ENCODE peak calls at places on chromosomes 16 and 17, in four cellular contexts. I is IMR-90, O is A549, H is GM23248. C is an unnamed sample.

GRCh38 chr16:6857575-6857974 is 475.1 kb upstream of the RBFOX1 start:
- DNase-seq in I (no peak), O (no peak), H (no peak), C (no peak)

GRCh38 chr17:77312061-77312684 is 171.4 kb downstream of the SEC14L1 start:
- DNase-seq in I (no peak), O (no peak), H (no peak), C (no peak)

GRCh38 chr17:48192321-48192731 is 84.8 kb downstream of the SNX11 start:
- DNase-seq in I (no peak), O (no peak), H (no peak), C (no peak)

GRCh38 chr16:12411521-12411920 is 392.2 kb downstream of the CPPED1 start:
- DNase-seq in I (no peak), O (no peak), H (no peak), C (no peak)

GRCh38 chr16:75377971-75378386 is 55.3 kb downstream of the CFDP1 start:
- DNase-seq in I (peak), O (peak), H (peak), C (no peak)

GRCh38 chr17:42056634-42057033 is 6.2 kb upstream of the C17orf113 start:
- DNase-seq in I (no peak), O (no peak), H (no peak), C (no peak)

GRCh38 chr17:67484261-67484660 is 107.2 kb downstream of the PITPNC1 start:
- DNase-seq in I (no peak), O (no peak), H (no peak), C (no peak)

GRCh38 chr16:3580686-3581085 is 3.5 kb upstream of the NLRC3 start:
- DNase-seq in I (peak), O (no peak), H (peak), C (no peak)

GRCh38 chr16:10314317-10314716 is 71.5 kb upstream of the ATF7IP2 start:
- DNase-seq in I (no peak), O (no peak), H (no peak), C (no peak)

GRCh38 chr17:19558946-19559345 is 25.3 kb downstream of the SLC47A1 start:
- DNase-seq in I (no peak), O (no peak), H (no peak), C (no peak)

GRCh38 chr16:82011199-82011641 is at the start of gene SDR42E1:
- DNase-seq in I (no peak), O (peak), H (no peak), C (peak)

GRCh38 chr17:35708149-35708548 is 23.3 kb upstream of the RASL10B start:
- DNase-seq in I (no peak), O (no peak), H (no peak), C (no peak)

GRCh38 chr17:76252040-76252954 is 12.0 kb upstream of the RNF157 start:
- DNase-seq in I (peak), O (no peak), H (peak), C (no peak)

GRCh38 chr16:75087040-75087979 is 29.3 kb downstream of the LDHD start:
- DNase-seq in I (peak), O (no peak), H (peak), C (no peak)

GRCh38 chr17:9647014-9647413 is 1.7 kb downstream of the USP43 start:
- DNase-seq in I (no peak), O (no peak), H (no peak), C (no peak)

GRCh38 chr17:44623070-44623725 is 33.1 kb upstream of the MEIOC start:
- DNase-seq in I (no peak), O (no peak), H (no peak), C (no peak)

GRCh38 chr17:72850410-72850809 is 242.1 kb downstream of the SLC39A11 start:
- DNase-seq in I (peak), O (no peak), H (peak), C (no peak)

GRCh38 chr17:3866269-3866668 is 20.2 kb upstream of the NCBP3 start:
- DNase-seq in I (no peak), O (no peak), H (no peak), C (no peak)

GRCh38 chr17:35514561-35514960 is 22.9 kb downstream of the SLFN12L start:
- DNase-seq in I (no peak), O (no peak), H (no peak), C (no peak)

GRCh38 chr16:24996301-24996700 is 18.9 kb downstream of the ARHGAP17 start:
- DNase-seq in I (no peak), O (no peak), H (no peak), C (no peak)

GRCh38 chr17:81868674-81869220 is 2.4 kb downstream of the ARHGDIA start:
- DNase-seq in I (peak), O (peak), H (peak), C (peak)

GRCh38 chr17:35046740-35047283 is 16.7 kb downstream of the RFFL start:
- DNase-seq in I (peak), O (no peak), H (peak), C (no peak)

GRCh38 chr17:27336217-27336616 is 42.3 kb downstream of the WSB1 start:
- DNase-seq in I (no peak), O (no peak), H (no peak), C (peak)
- H3K4me2 ChIP-seq in I (no peak), O (no peak), H (no peak), C (no peak)

DNA sequence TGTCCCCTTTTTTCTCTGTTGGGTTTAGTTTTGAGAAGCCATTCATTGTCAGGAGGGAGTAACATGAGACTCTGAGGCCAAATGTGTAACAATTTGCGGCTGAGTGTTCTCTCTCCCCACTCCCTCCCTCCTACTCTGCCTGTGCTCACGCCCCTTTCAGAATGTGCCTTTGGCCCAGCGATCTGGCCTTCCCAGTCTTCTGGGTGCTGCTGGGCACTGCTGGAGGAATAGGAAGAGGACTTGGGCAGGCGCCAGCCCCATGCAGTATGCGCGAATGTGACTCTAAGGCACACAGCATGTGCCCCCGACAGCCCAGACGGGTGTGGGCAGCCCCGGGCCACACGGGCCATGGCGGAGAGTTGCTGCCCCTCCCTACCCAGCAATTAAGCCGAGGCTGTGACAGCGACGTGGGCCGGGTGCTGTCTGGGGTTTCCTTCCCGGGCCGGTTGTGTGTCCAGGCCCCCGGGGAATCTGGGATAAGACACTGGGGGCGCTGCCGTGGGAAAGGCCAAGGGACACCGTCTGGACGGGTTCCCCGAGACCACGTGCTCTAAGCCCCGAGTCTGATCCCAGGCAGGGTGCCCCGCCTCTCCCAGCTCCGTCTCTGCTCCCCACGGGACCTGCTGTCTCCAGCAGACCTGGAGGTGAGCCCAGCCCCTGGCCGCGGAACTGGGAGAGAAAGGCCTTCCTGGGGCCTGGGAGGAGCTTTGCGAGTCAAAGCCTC is 92.4 kb downstream of the IRX3 start:
- DNase-seq in I (no peak), O (no peak), H (peak), C (no peak)
- H3K4me3 ChIP-seq in I (no peak), O (no peak), H (peak), C (peak)

GRCh38 chr16:50684823-50685455 is 3.8 kb upstream of the SNX20 start:
- DNase-seq in I (no peak), O (no peak), H (no peak), C (no peak)
- H3K27ac ChIP-seq in I (no peak), O (no peak), H (no peak), C (no peak)

GRCh38 chr17:1362964-1363363 is 37.1 kb downstream of the YWHAE start:
- DNase-seq in I (no peak), O (no peak), H (peak), C (peak)
- H3K4me2 ChIP-seq in I (no peak), O (no peak), H (no peak), C (peak)

GRCh38 chr16:56479469-56479868 is 28.1 kb downstream of the OGFOD1 start:
- DNase-seq in I (no peak), O (no peak), H (no peak), C (no peak)

GRCh38 chr16:56482667-56483236 is 31.4 kb downstream of the OGFOD1 start:
- DNase-seq in I (no peak), O (no peak), H (no peak), C (no peak)

GRCh38 chr16:56483394-56483793 is 32.0 kb downstream of the OGFOD1 start:
- DNase-seq in I (no peak), O (no peak), H (no peak), C (no peak)

GRCh38 chr16:56481468-56482112 is 30.2 kb downstream of the OGFOD1 start:
- DNase-seq in I (peak), O (no peak), H (peak), C (no peak)

DNA sequence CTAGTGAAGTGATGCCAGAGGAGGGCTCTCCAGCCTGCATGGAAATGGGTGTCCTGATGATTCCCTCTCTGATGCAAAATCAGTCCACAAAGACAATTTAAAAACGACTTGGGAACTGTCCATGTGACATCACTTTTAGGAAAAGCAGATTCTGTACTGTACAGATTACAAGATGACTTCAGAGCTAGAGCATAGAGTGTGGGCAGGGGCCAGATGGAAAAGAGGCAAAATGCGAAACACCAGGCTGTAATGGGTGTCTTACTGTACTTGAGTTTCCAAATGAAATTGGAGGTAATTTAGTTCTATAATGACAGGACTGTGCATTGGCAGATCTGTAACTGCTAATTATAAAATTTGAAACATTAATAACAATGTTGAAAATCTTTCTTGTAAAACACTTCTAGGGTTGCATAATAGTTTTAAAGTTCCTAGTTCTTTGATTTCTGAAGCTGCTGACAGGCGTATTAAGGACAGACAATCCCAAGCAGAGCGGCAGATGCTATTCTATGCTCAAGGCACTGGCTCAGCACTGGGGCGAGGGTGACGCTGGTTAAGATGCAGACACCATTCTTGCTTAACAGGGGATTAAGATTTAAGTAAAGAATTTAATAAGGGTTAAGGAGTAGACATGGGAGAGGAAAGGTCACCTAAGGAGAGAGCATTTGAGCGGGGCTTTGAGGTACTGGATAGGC is 29.6 kb downstream of the OGFOD1 start:
- DNase-seq in I (peak), O (no peak), H (peak), C (no peak)
- H3K4me3 ChIP-seq in I (no peak), O (no peak), H (no peak), C (no peak)

GRCh38 chr17:75130632-75131277 is 787 bp downstream of the NT5C start:
- DNase-seq in I (peak), O (peak), H (peak), C (peak)
- H3K27ac ChIP-seq in I (peak), O (peak), H (peak), C (peak)

C was measured in Karpas-422.